ENCODE peak calls at places on chromosomes 11 and 22, in four cellular contexts. X is HepG2, M is GM12878, P is K562. Z is an unnamed sample.
A peak's percentile ranks its signal among the peaks of the same experiment; 100 is the strongest.

GRCh38 chr22:45529966-45530575 is 27.4 kb downstream of the FBLN1 start:
- DNase-seq in X (no peak), M (no peak), P (no peak), Z (no peak)

GRCh38 chr11:73414977-73415492 is 38.8 kb downstream of the RELT start:
- DNase-seq in X (no peak), M (peak; percentile 38), P (no peak), Z (no peak)

GRCh38 chr11:118918686-118919280 is 6.9 kb downstream of the BCL9L start:
- DNase-seq in X (no peak), M (no peak), P (peak; percentile 34), Z (no peak)

GRCh38 chr22:31099386-31099785 is 8.0 kb downstream of the SELENOM start:
- DNase-seq in X (no peak), M (no peak), P (no peak), Z (no peak)

GRCh38 chr11:37774441-37774840 is 1176.4 kb upstream of the RAG2 start:
- DNase-seq in X (no peak), M (no peak), P (no peak), Z (no peak)

GRCh38 chr22:23675502-23676415 is 15.1 kb upstream of the RGL4 start:
- DNase-seq in X (peak; percentile 69), M (no peak), P (no peak), Z (no peak)

GRCh38 chr11:113104390-113105251 is 143.4 kb downstream of the NCAM1 start:
- DNase-seq in X (no peak), M (no peak), P (no peak), Z (no peak)

GRCh38 chr11:33829430-33830141 is 55.3 kb upstream of the FBXO3 start:
- DNase-seq in X (peak; percentile 13), M (peak; percentile 28), P (peak; percentile 56), Z (peak; percentile 67)

GRCh38 chr11:118415739-118416068 is 14.3 kb downstream of the ATP5MG start:
- DNase-seq in X (no peak), M (no peak), P (peak; percentile 47), Z (peak; percentile 8)

GRCh38 chr11:1943977-1944376 is 3.2 kb upstream of the MRPL23 start:
- DNase-seq in X (no peak), M (no peak), P (no peak), Z (no peak)

GRCh38 chr11:63873381-63873780 is 34.5 kb downstream of the MARK2 start:
- DNase-seq in X (no peak), M (no peak), P (no peak), Z (no peak)

GRCh38 chr11:74283580-74284180 is 27.8 kb downstream of the P4HA3 start:
- DNase-seq in X (no peak), M (no peak), P (no peak), Z (no peak)

GRCh38 chr22:24315367-24315781 is 44.7 kb downstream of the SPECC1L start:
- DNase-seq in X (peak; percentile 39), M (no peak), P (no peak), Z (no peak)

GRCh38 chr11:14519692-14520085 is 497 bp downstream of the PSMA1 start:
- DNase-seq in X (no peak), M (peak; percentile 9), P (no peak), Z (peak; percentile 12)

GRCh38 chr11:132901638-132902610 is 630.4 kb downstream of the OPCML start:
- DNase-seq in X (no peak), M (no peak), P (no peak), Z (no peak)

GRCh38 chr11:94876222-94876621 is 97.1 kb downstream of the CWC15 start:
- DNase-seq in X (no peak), M (no peak), P (no peak), Z (no peak)

GRCh38 chr11:118918128-118918685 is 7.5 kb downstream of the BCL9L start:
- DNase-seq in X (peak; percentile 69), M (no peak), P (peak; percentile 71), Z (peak; percentile 31)

GRCh38 chr11:76543006-76543703 is 98.3 kb downstream of the EMSY start:
- DNase-seq in X (no peak), M (no peak), P (peak; percentile 36), Z (no peak)

GRCh38 chr11:41786087-41786486 is 326.6 kb upstream of the LRRC4C start:
- DNase-seq in X (no peak), M (no peak), P (no peak), Z (no peak)

GRCh38 chr11:27290261-27290660 is 72.8 kb downstream of the CCDC34 start:
- DNase-seq in X (no peak), M (no peak), P (no peak), Z (no peak)

GRCh38 chr11:67645521-67646457 is 4.7 kb downstream of the ACY3 start:
- DNase-seq in X (no peak), M (no peak), P (no peak), Z (no peak)

GRCh38 chr22:24138649-24139420 is 42.5 kb upstream of the SUSD2 start:
- DNase-seq in X (no peak), M (no peak), P (no peak), Z (no peak)

GRCh38 chr22:20658433-20659222 is 115.3 kb upstream of the SERPIND1 start:
- DNase-seq in X (no peak), M (no peak), P (no peak), Z (no peak)

GRCh38 chr11:72208281-72208680 is 8.3 kb upstream of the FOLR2 start:
- DNase-seq in X (no peak), M (no peak), P (no peak), Z (no peak)

GRCh38 chr11:7874061-7874460 is 57.0 kb downstream of the OR10A6 start:
- DNase-seq in X (no peak), M (no peak), P (no peak), Z (no peak)

GRCh38 chr11:72012897-72013721 is 14.4 kb downstream of the IL18BP start:
- DNase-seq in X (no peak), M (no peak), P (no peak), Z (no peak)

GRCh38 chr11:119368121-119369034 is 13.1 kb downstream of the USP2 start:
- DNase-seq in X (peak; percentile 93), M (no peak), P (peak; percentile 61), Z (no peak)

GRCh38 chr11:19419021-19419750 is 178.4 kb upstream of the E2F8 start:
- DNase-seq in X (no peak), M (no peak), P (no peak), Z (no peak)

GRCh38 chr22:39311592-39312400 is 7.6 kb downstream of the RPL3 start:
- DNase-seq in X (no peak), M (no peak), P (no peak), Z (peak; percentile 49)

GRCh38 chr22:46175631-46176030 is 25.3 kb downstream of the PPARA start:
- DNase-seq in X (no peak), M (no peak), P (no peak), Z (no peak)

GRCh38 chr11:106061936-106062591 is 15.1 kb downstream of the KBTBD3 start:
- DNase-seq in X (no peak), M (no peak), P (no peak), Z (no peak)

GRCh38 chr11:21225860-21226259 is 556.5 kb downstream of the NELL1 start:
- DNase-seq in X (no peak), M (no peak), P (no peak), Z (no peak)

GRCh38 chr22:34294986-34295385 is 374.7 kb upstream of the LARGE1 start:
- DNase-seq in X (peak; percentile 15), M (no peak), P (no peak), Z (no peak)

GRCh38 chr11:8229299-8230177 is 34.1 kb downstream of the LMO1 start:
- DNase-seq in X (no peak), M (no peak), P (no peak), Z (no peak)

GRCh38 chr11:117186431-117186761 is 7.9 kb downstream of the SIDT2 start:
- DNase-seq in X (no peak), M (no peak), P (no peak), Z (no peak)

GRCh38 chr11:26766996-26767395 is 45.1 kb upstream of the SLC5A12 start:
- DNase-seq in X (no peak), M (no peak), P (no peak), Z (no peak)

DNA sequence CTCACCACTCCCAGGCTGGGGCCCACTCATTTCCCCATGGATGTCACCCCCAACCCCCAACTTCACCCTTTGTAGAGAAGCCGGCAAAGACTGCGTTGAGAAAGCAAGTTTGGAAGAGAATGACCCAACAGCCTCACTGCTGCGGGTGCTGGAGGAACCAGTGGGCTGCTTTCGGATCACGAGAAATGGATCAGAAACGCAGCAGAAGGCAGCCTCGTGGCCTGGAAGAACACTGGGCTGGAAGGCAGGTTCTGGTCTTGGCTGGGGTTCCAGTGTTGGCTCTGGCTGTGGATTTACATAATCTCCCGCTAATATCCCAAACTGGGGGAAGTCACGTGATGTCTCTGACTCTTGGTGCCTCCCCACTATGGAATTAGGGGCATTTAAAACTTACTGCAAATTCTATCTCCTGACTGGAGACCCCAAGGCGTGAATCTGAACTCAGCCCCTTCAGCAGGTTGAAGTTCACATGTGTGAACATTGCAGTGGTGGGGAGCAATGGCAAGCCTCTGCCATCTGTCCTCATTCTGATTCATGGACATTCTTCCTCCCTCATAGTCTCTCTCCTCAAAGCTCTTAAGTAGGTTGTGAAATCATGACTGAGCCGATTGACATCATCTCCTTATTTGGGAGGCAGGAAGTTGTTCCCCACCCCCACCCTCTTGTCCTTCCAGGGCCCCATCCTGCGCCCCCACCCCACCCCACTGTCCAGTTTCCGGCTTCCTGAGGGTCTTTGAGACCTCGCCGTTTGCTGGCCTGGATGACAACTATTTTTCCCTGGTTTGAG is 37.0 kb upstream of the TIMP3 start:
- DNase-seq in X (no peak), M (no peak), P (no peak), Z (no peak)
- TF ChIP-seq FOXK2 in X (no peak), M (no peak), P (no peak), Z (no peak)

GRCh38 chr22:26718488-26718887 is 61.1 kb downstream of the MIAT start:
- DNase-seq in X (no peak), M (no peak), P (no peak), Z (no peak)
- TF ChIP-seq FOXK2 in X (no peak), M (no peak), P (no peak), Z (no peak)

DNA sequence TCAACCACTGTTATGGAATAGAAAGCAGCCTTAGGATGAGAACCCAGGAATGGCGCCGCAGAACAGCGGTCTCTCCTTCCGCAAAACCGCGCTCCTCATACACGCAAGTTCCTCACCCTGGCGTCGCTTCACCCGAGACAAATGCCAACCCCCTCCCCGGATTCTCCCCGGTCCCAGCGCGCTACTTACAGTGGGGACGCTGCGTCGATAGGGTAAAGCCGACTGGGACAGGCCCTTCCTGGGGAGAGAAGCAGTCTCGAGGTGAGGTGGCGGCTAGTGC is 287 bp downstream of the RPS13 start:
- DNase-seq in X (no peak), M (no peak), P (no peak), Z (no peak)
- TF ChIP-seq FOXK2 in X (no peak), M (no peak), P (no peak), Z (no peak)

DNA sequence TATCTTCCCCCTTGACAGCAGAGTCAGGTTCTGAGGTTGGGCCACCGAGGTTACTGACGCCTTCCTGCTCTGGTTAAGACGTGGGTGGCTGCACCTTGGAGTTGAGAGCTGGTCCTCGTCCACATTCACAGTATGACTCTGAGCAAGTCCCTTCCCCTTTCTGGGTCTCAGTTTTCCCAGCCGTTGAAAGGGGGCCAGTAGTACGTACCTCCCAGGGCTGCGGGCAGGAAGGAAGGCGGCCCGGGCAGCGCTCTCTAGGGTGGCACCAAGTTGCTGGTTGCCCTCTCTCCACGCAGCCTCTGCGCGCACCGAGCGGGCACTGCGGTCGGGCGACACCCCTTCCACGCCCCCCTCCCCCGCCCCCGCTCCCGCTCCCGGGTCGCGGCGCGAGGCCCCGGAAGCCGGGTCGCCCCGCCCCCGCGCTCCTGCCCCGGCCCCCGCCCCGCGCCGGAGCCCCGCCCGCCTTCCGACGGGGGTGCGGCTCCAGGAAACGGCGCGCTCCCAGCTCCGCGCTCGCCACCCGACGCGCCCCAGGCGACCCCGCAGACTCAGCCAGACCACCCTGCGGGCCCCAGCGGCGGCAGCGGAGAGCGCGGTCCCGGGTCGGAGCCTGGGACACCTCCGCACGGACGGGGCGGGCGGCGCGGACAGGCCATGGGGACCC is at the start of gene EHBP1L1:
- DNase-seq in X (no peak), M (peak; percentile 70), P (peak; percentile 91), Z (peak; percentile 55)
- TF ChIP-seq FOXK2 in X (no peak), M (no peak), P (no peak), Z (no peak)